ENCODE peak calls at places on chromosome 6, in seven cellular contexts. X, N, T, V, L, Z and J are unnamed samples. For H3K27me3, the result is how much of the 10 kb centered on the place peaks cover.

GRCh38 chr6:44105993-44106740 is 21.1 kb downstream of the MRPL14 start:
- DNase-seq in L (no peak), Z (no peak), V (no peak), T (no peak), N (no peak), X (no peak), J (no peak)

GRCh38 chr6:118780728-118781127 is 113.2 kb upstream of the ASF1A start:
- DNase-seq in V (peak), L (no peak), X (no peak), Z (no peak), N (peak), T (no peak), J (no peak)

GRCh38 chr6:168208436-168208835 is 111.1 kb downstream of the DACT2 start:
- DNase-seq in N (no peak), T (no peak), L (no peak), X (no peak), V (no peak), Z (no peak), J (no peak)

GRCh38 chr6:56396435-56396834 is 149.1 kb upstream of the COL21A1 start:
- DNase-seq in L (no peak), V (no peak), X (no peak), Z (no peak), N (no peak), T (no peak), J (no peak)

GRCh38 chr6:25014375-25014774 is 78.6 kb upstream of the RIPOR2 start:
- DNase-seq in N (no peak), V (no peak), X (no peak), L (no peak), Z (no peak), T (no peak), J (no peak)

GRCh38 chr6:15299430-15300131 is 53.7 kb downstream of the JARID2 start:
- DNase-seq in V (peak), L (no peak), T (peak), Z (no peak), X (no peak), N (peak), J (no peak)

GRCh38 chr6:583639-584038 is 73.3 kb downstream of the HUS1B start:
- DNase-seq in X (peak), Z (no peak), V (no peak), L (no peak), N (no peak), T (no peak), J (no peak)

GRCh38 chr6:52015953-52016352 is 71.5 kb downstream of the PKHD1 start:
- DNase-seq in Z (no peak), L (no peak), V (no peak), N (no peak), T (no peak), X (no peak), J (no peak)

GRCh38 chr6:6619415-6619814 is 30.9 kb downstream of the LY86 start:
- DNase-seq in T (no peak), L (no peak), V (no peak), Z (no peak), X (no peak), N (no peak), J (no peak)

GRCh38 chr6:150846641-150847040 is 18.9 kb upstream of the MTHFD1L start:
- DNase-seq in V (no peak), Z (peak), N (no peak), L (no peak), T (no peak), X (no peak), J (no peak)

GRCh38 chr6:53679446-53679933 is 13.9 kb upstream of the KLHL31 start:
- DNase-seq in V (no peak), N (peak), X (peak), T (no peak), L (no peak), Z (peak), J (no peak)

GRCh38 chr6:36296240-36296639 is 26.4 kb downstream of the PNPLA1 start:
- DNase-seq in N (no peak), V (no peak), L (no peak), X (no peak), T (no peak), Z (no peak), J (no peak)

GRCh38 chr6:23325065-23325464 is 755.7 kb downstream of the HDGFL1 start:
- DNase-seq in X (no peak), N (no peak), T (no peak), Z (no peak), V (no peak), L (no peak), J (no peak)

GRCh38 chr6:136435096-136435495 is 115.1 kb downstream of the MAP7 start:
- DNase-seq in Z (no peak), V (no peak), N (no peak), X (no peak), L (no peak), T (no peak), J (no peak)

GRCh38 chr6:3444276-3445088 is 12.4 kb downstream of the SLC22A23 start:
- DNase-seq in T (no peak), L (no peak), Z (no peak), X (peak), N (peak), V (no peak), J (no peak)

GRCh38 chr6:98764378-98764911 is 69.9 kb upstream of the POU3F2 start:
- DNase-seq in X (no peak), V (no peak), L (no peak), T (no peak), N (no peak), Z (no peak), J (no peak)

GRCh38 chr6:50826037-50826761 is 7.5 kb downstream of the TFAP2B start:
- DNase-seq in X (no peak), T (no peak), V (no peak), L (no peak), Z (no peak), N (no peak), J (no peak)

GRCh38 chr6:82072771-82073170 is 174.8 kb downstream of the IBTK start:
- DNase-seq in V (no peak), X (no peak), N (peak), Z (peak), L (no peak), T (no peak), J (no peak)

GRCh38 chr6:160428818-160429744 is 80.9 kb downstream of the SLC22A3 start:
- DNase-seq in T (no peak), N (no peak), L (no peak), Z (no peak), X (peak), V (no peak), J (no peak)

GRCh38 chr6:52876056-52876787 is 33.3 kb downstream of the GSTA3 start:
- DNase-seq in V (no peak), L (no peak), T (no peak), X (no peak), Z (peak), N (peak), J (no peak)

GRCh38 chr6:98039876-98040605 is 757.0 kb upstream of the MMS22L start:
- DNase-seq in T (no peak), V (no peak), L (no peak), X (no peak), Z (no peak), N (peak), J (no peak)

GRCh38 chr6:152378154-152378553 is 259.0 kb downstream of the SYNE1 start:
- DNase-seq in X (no peak), L (no peak), N (peak), T (no peak), Z (peak), V (no peak), J (no peak)

GRCh38 chr6:31568537-31568961 is 3.5 kb upstream of the LTA start:
- DNase-seq in T (no peak), X (no peak), V (no peak), L (no peak), N (no peak), Z (no peak), J (no peak)

GRCh38 chr6:20572940-20573339 is 38.7 kb downstream of the CDKAL1 start:
- DNase-seq in N (peak), T (peak), X (no peak), L (no peak), Z (peak), V (no peak), J (no peak)

GRCh38 chr6:20366082-20366834 is 35.4 kb upstream of the E2F3 start:
- DNase-seq in L (no peak), Z (no peak), X (no peak), V (no peak), T (no peak), N (no peak), J (no peak)

GRCh38 chr6:111589366-111589765 is 16.3 kb downstream of the TRAF3IP2 start:
- DNase-seq in Z (peak), N (peak), L (no peak), T (no peak), V (peak), X (no peak), J (peak)

GRCh38 chr6:56318851-56319250 is 71.5 kb upstream of the COL21A1 start:
- DNase-seq in N (no peak), X (no peak), T (no peak), L (no peak), Z (no peak), V (no peak), J (no peak)

GRCh38 chr6:12955996-12956395 is 239.4 kb downstream of the PHACTR1 start:
- DNase-seq in T (no peak), V (no peak), Z (no peak), L (no peak), N (no peak), X (peak), J (no peak)

GRCh38 chr6:12956991-12957320 is 240.4 kb downstream of the PHACTR1 start:
- DNase-seq in V (no peak), N (no peak), L (no peak), T (no peak), X (no peak), Z (no peak), J (no peak)

GRCh38 chr6:12961761-12962160 is 245.2 kb downstream of the PHACTR1 start:
- DNase-seq in V (no peak), N (no peak), Z (no peak), X (no peak), T (no peak), L (no peak), J (no peak)

GRCh38 chr6:12957321-12958051 is 240.9 kb downstream of the PHACTR1 start:
- DNase-seq in V (peak), T (peak), Z (peak), N (no peak), X (peak), L (peak), J (peak)

DNA sequence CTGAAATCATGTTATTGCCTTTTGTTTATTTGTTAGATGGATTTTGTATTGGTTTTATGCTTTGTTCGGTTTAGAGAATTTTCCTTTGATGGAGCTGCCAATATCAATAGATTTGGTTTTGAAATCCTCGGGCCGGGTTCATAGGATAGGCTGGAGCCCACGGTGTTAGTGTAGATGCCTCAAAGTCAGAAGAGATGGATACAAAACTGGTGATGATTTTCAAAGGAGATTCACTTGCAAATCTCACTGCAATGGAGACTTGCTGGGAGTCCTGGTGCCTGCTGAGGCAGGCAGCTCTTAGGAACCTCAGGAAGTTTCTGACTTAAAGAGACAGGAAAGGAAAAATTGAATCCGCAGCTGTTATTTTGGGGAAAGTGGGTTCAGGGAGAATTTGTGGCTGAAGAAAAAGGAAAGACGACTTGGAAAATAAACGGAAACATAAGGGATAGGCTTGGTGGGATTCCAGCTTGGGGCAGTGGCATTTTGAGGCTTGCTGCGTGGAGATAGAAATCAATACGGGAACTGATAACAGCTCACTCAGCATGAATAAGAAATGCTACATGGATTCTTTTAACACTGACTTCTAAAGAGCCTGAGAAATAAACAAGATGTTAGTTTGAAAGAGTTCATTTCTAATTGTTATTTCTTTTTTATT is 241.6 kb downstream of the PHACTR1 start:
- DNase-seq in L (peak), T (no peak), N (no peak), V (no peak), X (peak), Z (peak), J (no peak)
- H3K4me3 ChIP-seq in L (peak), T (peak), N (no peak), V (peak), X (no peak), Z (peak), J (peak)

DNA sequence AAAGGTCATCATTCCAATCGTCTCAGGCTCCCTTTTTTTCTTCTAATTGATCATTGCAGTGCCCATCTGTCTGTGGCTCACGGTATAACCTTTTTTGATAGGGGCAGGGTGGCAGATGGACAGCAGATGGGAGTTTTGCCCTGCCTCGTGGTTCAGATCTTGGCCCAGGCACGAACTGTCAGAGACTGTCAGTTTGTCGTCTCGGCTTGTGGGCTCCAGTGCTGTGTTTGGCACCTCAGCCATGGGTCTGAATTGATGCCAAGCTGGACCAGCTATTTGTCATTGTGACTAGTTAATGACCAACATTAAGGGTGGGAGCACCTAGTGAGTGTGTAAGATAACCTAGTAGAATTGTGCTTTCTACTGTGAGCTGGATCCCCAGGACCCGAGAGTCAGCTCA is 197.6 kb downstream of the PRL start:
- DNase-seq in X (no peak), T (no peak), L (no peak), N (no peak), V (no peak), Z (no peak), J (peak)
- H3K27me3 ChIP-seq in X (under half), T (under half), L (under half), N (under half), V (under half), Z (under half), J (under half)

GRCh38 chr6:10520468-10520867 is 683 bp upstream of the GCNT2 start:
- DNase-seq in N (peak), X (no peak), T (no peak), V (no peak), L (no peak), Z (peak), J (peak)
- H3K4me3 ChIP-seq in N (no peak), X (no peak), T (peak), V (no peak), L (no peak), Z (no peak), J (no peak)

GRCh38 chr6:100451577-100451976 is 13.1 kb downstream of the SIM1 start:
- DNase-seq in Z (no peak), N (no peak), V (no peak), L (no peak), T (no peak), X (no peak), J (no peak)
- H3K27me3 ChIP-seq in Z (under half), N (under half), V (half or more), L (under half), T (half or more), X (half or more), J (under half)